ENCODE peak calls at places on chromosome 21, in nine cellular contexts. A is AG08396; K is activated T-cell treated with anti-CD3 and anti-CD28 coated beads, Interleukin-2, amount 50 U/mL, for 72 hours; P is amniotic stem cell; T is NCI-H1417; S is iris pigment epithelial cell; W is foreskin fibroblast; D is hypothalamus; J is T1000. I is an unnamed sample.
A peak's percentile ranks its signal among the peaks of the same experiment; 100 is the strongest.

GRCh38 chr21:30269803-30270530 is 12.8 kb downstream of the KRTAP24-1 start:
- DNase-seq in A (no peak), K (no peak), P (no peak), T (no peak), S (no peak), W (no peak), D (no peak), J (no peak), I (no peak)

GRCh38 chr21:34046917-34047316 is 26.5 kb upstream of the MRPS6 start:
- DNase-seq in A (no peak), K (no peak), P (no peak), T (no peak), S (no peak), W (no peak), D (no peak), J (no peak), I (no peak)

GRCh38 chr21:35720065-35720810 is 340.1 kb downstream of the SETD4 start:
- DNase-seq in A (no peak), K (no peak), P (no peak), T (no peak), S (no peak), W (no peak), D (no peak), J (no peak), I (no peak)

GRCh38 chr21:43918385-43918947 is 53.4 kb downstream of the AGPAT3 start:
- DNase-seq in A (no peak), K (no peak), P (no peak), T (no peak), S (no peak), W (no peak), D (no peak), J (no peak), I (no peak)

GRCh38 chr21:45819478-45820170 is 161.9 kb upstream of the COL6A1 start:
- DNase-seq in A (no peak), K (no peak), P (no peak), T (no peak), S (no peak), W (no peak), D (no peak), J (no peak), I (no peak)

GRCh38 chr21:38376235-38376634 is 119.4 kb downstream of the KCNJ15 start:
- DNase-seq in A (no peak), K (no peak), P (no peak), T (no peak), S (no peak), W (no peak), D (no peak), J (no peak), I (peak; percentile 47)

GRCh38 chr21:42639646-42640152 is 13.7 kb upstream of the PDE9A start:
- DNase-seq in A (no peak), K (no peak), P (no peak), T (no peak), S (no peak), W (no peak), D (no peak), J (no peak), I (no peak)

GRCh38 chr21:45894107-45894810 is 87.3 kb upstream of the COL6A1 start:
- DNase-seq in A (peak; percentile 91), K (no peak), P (peak; percentile 6), T (no peak), S (peak; percentile 69), W (peak; percentile 76), D (no peak), J (no peak), I (no peak)

GRCh38 chr21:33212159-33212851 is 17.4 kb upstream of the IFNAR2 start:
- DNase-seq in A (no peak), K (no peak), P (no peak), T (no peak), S (peak; percentile 60), W (no peak), D (no peak), J (no peak), I (no peak)

GRCh38 chr21:25518491-25518911 is 88.8 kb downstream of the MRPL39 start:
- DNase-seq in A (no peak), K (no peak), P (no peak), T (no peak), S (peak; percentile 18), W (no peak), D (no peak), J (no peak), I (no peak)

GRCh38 chr21:46067505-46068201 is 30.3 kb upstream of the COL6A2 start:
- DNase-seq in A (no peak), K (no peak), P (no peak), T (no peak), S (no peak), W (no peak), D (no peak), J (no peak), I (no peak)

GRCh38 chr21:21101911-21102310 is 103.7 kb downstream of the NCAM2 start:
- DNase-seq in A (peak; percentile 2), K (no peak), P (no peak), T (peak; percentile 82), S (peak; percentile 59), W (peak; percentile 1), D (peak; percentile 17), J (no peak), I (no peak)

GRCh38 chr21:29105218-29105617 is 25.2 kb upstream of the MAP3K7CL start:
- DNase-seq in A (no peak), K (no peak), P (no peak), T (no peak), S (peak; percentile 82), W (peak; percentile 40), D (no peak), J (no peak), I (no peak)

GRCh38 chr21:32257952-32258785 is 20.7 kb downstream of the MIS18A start:
- DNase-seq in A (peak; percentile 82), K (peak; percentile 50), P (peak; percentile 65), T (peak; percentile 94), S (peak; percentile 84), W (peak; percentile 71), D (peak; percentile 34), J (peak; percentile 53), I (peak; percentile 87)

GRCh38 chr21:15430577-15430976 is 299.2 kb upstream of the USP25 start:
- DNase-seq in A (no peak), K (no peak), P (no peak), T (no peak), S (no peak), W (no peak), D (no peak), J (no peak), I (no peak)

GRCh38 chr21:27362249-27362648 is 395.4 kb upstream of the ADAMTS5 start:
- DNase-seq in A (no peak), K (no peak), P (no peak), T (peak; percentile 36), S (no peak), W (no peak), D (no peak), J (no peak), I (no peak)

GRCh38 chr21:36064085-36064460 is 3.7 kb upstream of the SETD4 start:
- DNase-seq in A (no peak), K (no peak), P (no peak), T (no peak), S (no peak), W (no peak), D (no peak), J (no peak), I (no peak)